ENCODE peak calls at places on chromosomes 7 and 10, in seven cellular contexts. C, R, T, G, D, U and F are unnamed samples.
A peak's percentile ranks its signal among the peaks of the same experiment; 100 is the strongest.

GRCh38 chr10:106609867-106610266 is 554.6 kb downstream of the SORCS1 start:
- DNase-seq in D (peak; percentile 8), C (no peak), T (peak; percentile 8), G (no peak), U (no peak), R (no peak), F (no peak)

GRCh38 chr10:132304756-132305509 is 2.8 kb downstream of the STK32C start:
- DNase-seq in D (no peak), R (no peak), C (no peak), U (no peak), G (no peak), T (no peak), F (no peak)

GRCh38 chr7:139673230-139673629 is 104.6 kb downstream of the HIPK2 start:
- DNase-seq in T (peak; percentile 61), D (no peak), U (peak; percentile 34), C (peak; percentile 90), R (no peak), G (no peak), F (peak; percentile 28)

GRCh38 chr10:6891924-6892323 is 311.8 kb upstream of the PRKCQ start:
- DNase-seq in R (no peak), D (no peak), C (no peak), G (no peak), U (no peak), T (no peak), F (no peak)

GRCh38 chr10:101323495-101323894 is 30.5 kb upstream of the BTRC start:
- DNase-seq in D (no peak), G (no peak), U (no peak), C (no peak), T (no peak), R (no peak), F (no peak)

GRCh38 chr7:99383791-99384370 is 9.4 kb downstream of the ARPC1B start:
- DNase-seq in G (no peak), R (no peak), D (no peak), C (no peak), T (no peak), U (no peak), F (no peak)

GRCh38 chr7:32001948-32002347 is 68.3 kb downstream of the PDE1C start:
- DNase-seq in G (no peak), U (no peak), R (no peak), D (no peak), T (no peak), C (no peak), F (no peak)

GRCh38 chr7:95776561-95777185 is 4.3 kb downstream of the DYNC1I1 start:
- DNase-seq in C (no peak), G (no peak), T (no peak), R (no peak), D (no peak), U (no peak), F (no peak)

GRCh38 chr7:135723411-135723810 is 4.6 kb downstream of the SLC13A4 start:
- DNase-seq in G (no peak), D (no peak), T (no peak), C (no peak), R (no peak), U (no peak), F (no peak)

GRCh38 chr10:63286340-63286739 is 153.2 kb downstream of the NRBF2 start:
- DNase-seq in T (no peak), D (no peak), U (no peak), R (no peak), C (no peak), G (peak; percentile 48), F (no peak)

GRCh38 chr10:19638173-19638872 is 177.9 kb upstream of the PLXDC2 start:
- DNase-seq in R (no peak), C (no peak), G (peak; percentile 66), U (no peak), D (no peak), T (no peak), F (no peak)

GRCh38 chr10:106987362-106987761 is 177.1 kb downstream of the SORCS1 start:
- DNase-seq in T (no peak), D (no peak), R (no peak), C (no peak), U (no peak), G (no peak), F (no peak)

GRCh38 chr10:100761191-100761590 is 15.8 kb downstream of the PAX2 start:
- DNase-seq in D (no peak), R (no peak), G (no peak), T (no peak), C (no peak), U (no peak), F (no peak)

GRCh38 chr7:44196450-44196872 is 4.3 kb upstream of the YKT6 start:
- DNase-seq in T (peak; percentile 81), U (no peak), R (peak; percentile 47), D (peak; percentile 61), G (peak; percentile 21), C (no peak), F (no peak)

GRCh38 chr10:10782603-10783002 is 235.1 kb upstream of the CELF2 start:
- DNase-seq in T (no peak), C (no peak), D (no peak), U (no peak), R (no peak), G (no peak), F (no peak)

GRCh38 chr7:84248843-84249242 is 54.3 kb upstream of the SEMA3A start:
- DNase-seq in R (no peak), U (no peak), D (no peak), G (no peak), C (no peak), T (no peak), F (no peak)

GRCh38 chr7:87218941-87219544 is 489 bp downstream of the TMEM243 start:
- DNase-seq in R (no peak), C (no peak), T (peak; percentile 60), U (peak; percentile 25), D (peak; percentile 35), G (peak; percentile 28), F (peak; percentile 49)

GRCh38 chr7:66374141-66374540 is 169.0 kb downstream of the TPST1 start:
- DNase-seq in T (no peak), C (no peak), G (no peak), D (no peak), R (no peak), U (no peak), F (no peak)

GRCh38 chr7:3879337-3880054 is 578.4 kb downstream of the SDK1 start:
- DNase-seq in U (no peak), R (no peak), T (peak; percentile 69), C (no peak), G (no peak), D (no peak), F (no peak)

GRCh38 chr7:101236292-101236691 is 1.3 kb downstream of the CLDN15 start:
- DNase-seq in C (no peak), D (no peak), G (no peak), R (no peak), T (peak; percentile 17), U (no peak), F (no peak)

GRCh38 chr7:142413280-142414000 is 155.6 kb upstream of the PRSS58 start:
- DNase-seq in D (no peak), R (no peak), T (no peak), G (no peak), U (no peak), C (no peak), F (no peak)

GRCh38 chr10:72186633-72187330 is 29.0 kb upstream of the ANAPC16 start:
- DNase-seq in G (no peak), T (peak; percentile 33), C (no peak), U (no peak), D (no peak), R (no peak), F (no peak)

GRCh38 chr7:102287465-102288146 is 938 bp downstream of the SH2B2 start:
- DNase-seq in G (no peak), U (no peak), T (peak; percentile 85), C (no peak), R (no peak), D (no peak), F (no peak)

DNA sequence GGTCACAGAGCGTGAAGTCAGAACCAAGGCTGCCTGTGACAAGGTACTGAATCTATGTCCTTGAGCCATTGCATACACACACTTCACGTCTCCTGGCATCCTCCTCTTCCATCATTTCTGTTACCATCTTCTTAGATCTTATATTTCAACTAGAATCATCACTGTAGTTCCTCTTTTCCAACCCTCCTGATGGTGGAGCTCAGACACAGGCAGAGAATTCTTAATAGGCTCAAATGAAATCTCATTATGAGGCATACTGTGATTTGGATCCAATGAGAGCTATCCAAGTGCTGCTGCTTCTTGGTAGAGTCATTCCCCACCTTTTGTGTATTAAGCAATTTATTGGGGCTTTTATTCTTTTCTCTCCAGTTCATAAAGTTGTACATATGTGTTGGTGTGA is 113.2 kb downstream of the CALCR start:
- DNase-seq in U (no peak), D (no peak), G (no peak), C (no peak), T (no peak), R (no peak), F (no peak)
- TF ChIP-seq YY1 in U (no peak), D (no peak), G (no peak), C (no peak), T (no peak), R (no peak), F (no peak)

GRCh38 chr7:91566333-91566732 is 302.1 kb downstream of the FZD1 start:
- DNase-seq in T (peak; percentile 25), R (no peak), C (no peak), U (no peak), D (no peak), G (no peak), F (no peak)
- H3K9ac ChIP-seq in T (no peak overlapping the region), R (no peak overlapping the region), C (no peak overlapping the region), U (no peak overlapping the region), D (no peak overlapping the region), G (no peak overlapping the region), F (no peak overlapping the region)

GRCh38 chr7:36277247-36277542 is 112.5 kb upstream of the ANLN start:
- DNase-seq in G (peak; percentile 36), U (no peak), C (no peak), T (no peak), R (no peak), D (no peak), F (no peak)

GRCh38 chr7:36279251-36279925 is 110.3 kb upstream of the ANLN start:
- DNase-seq in T (no peak), R (no peak), C (no peak), D (no peak), G (no peak), U (no peak), F (no peak)

GRCh38 chr7:36278069-36278766 is 111.4 kb upstream of the ANLN start:
- DNase-seq in U (no peak), R (no peak), G (no peak), D (no peak), C (no peak), T (no peak), F (no peak)

GRCh38 chr7:36279926-36280315 is 109.7 kb upstream of the ANLN start:
- DNase-seq in D (no peak), U (no peak), C (no peak), G (no peak), R (no peak), T (no peak), F (no peak)

DNA sequence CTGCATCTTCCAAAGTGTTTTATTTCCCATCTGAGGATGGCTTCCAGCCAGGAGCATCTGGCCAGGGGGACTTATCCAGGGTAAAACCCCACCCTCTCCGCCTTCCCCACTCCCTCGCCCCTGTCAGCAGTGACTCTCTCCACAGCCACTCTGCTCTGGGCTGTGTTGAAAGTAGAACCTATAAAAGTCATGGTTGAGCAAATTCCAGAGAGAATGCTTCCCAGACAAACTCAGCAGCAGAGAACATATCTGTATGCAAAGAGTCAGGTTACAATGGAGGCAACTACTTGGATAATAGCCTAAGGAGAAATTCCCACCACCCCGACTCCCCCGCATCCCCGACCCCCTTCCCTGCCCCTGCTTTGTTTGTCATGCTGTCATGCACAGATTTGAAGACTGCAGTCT is 110.9 kb upstream of the ANLN start:
- DNase-seq in C (no peak), R (no peak), G (no peak), T (peak; percentile 67), D (no peak), U (no peak), F (peak; percentile 79)
- TF ChIP-seq YY1 in C (no peak), R (no peak), G (no peak), T (no peak), D (no peak), U (no peak), F (no peak)

GRCh38 chr10:58742141-58742540 is 229.5 kb downstream of the BICC1 start:
- DNase-seq in D (no peak), C (no peak), G (no peak), T (no peak), R (no peak), U (no peak), F (no peak)
- H3K9ac ChIP-seq in D (no peak overlapping the region), C (no peak overlapping the region), G (no peak overlapping the region), T (no peak overlapping the region), R (no peak overlapping the region), U (no peak overlapping the region), F (no peak overlapping the region)